ENCODE peak calls at places on chromosomes 5 and 9, in five cellular contexts. U, I, L, C and Y are unnamed samples.

GRCh38 chr9:107208121-107208520 is 75.0 kb upstream of the RAD23B start:
- DNase-seq in U (no peak), I (no peak), L (no peak), C (no peak), Y (no peak)

GRCh38 chr9:114287001-114287762 is 35.7 kb upstream of the ORM1 start:
- DNase-seq in U (peak), I (no peak), L (no peak), C (no peak), Y (no peak)

GRCh38 chr5:73940026-73940425 is 314.0 kb downstream of the ARHGEF28 start:
- DNase-seq in U (no peak), I (no peak), L (no peak), C (no peak), Y (no peak)

GRCh38 chr9:131478421-131478868 is 24.3 kb upstream of the POMT1 start:
- DNase-seq in U (peak), I (peak), L (peak), C (peak), Y (no peak)

GRCh38 chr9:125748511-125749099 is 1.4 kb downstream of the PBX3 start:
- DNase-seq in U (no peak), I (no peak), L (no peak), C (no peak), Y (no peak)

GRCh38 chr5:129460951-129461815 is 1.1 kb downstream of the ADAMTS19 start:
- DNase-seq in U (peak), I (peak), L (no peak), C (no peak), Y (no peak)

GRCh38 chr9:98867434-98868168 is 60.1 kb downstream of the GALNT12 start:
- DNase-seq in U (no peak), I (peak), L (no peak), C (no peak), Y (no peak)

GRCh38 chr5:138230981-138231589 is 18.0 kb upstream of the CDC23 start:
- DNase-seq in U (no peak), I (peak), L (no peak), C (peak), Y (no peak)

GRCh38 chr9:3478549-3478953 is 47.2 kb downstream of the RFX3 start:
- DNase-seq in U (no peak), I (no peak), L (no peak), C (peak), Y (peak)

GRCh38 chr9:115189686-115190085 is 71.7 kb upstream of the TNC start:
- DNase-seq in U (no peak), I (no peak), L (no peak), C (no peak), Y (no peak)

GRCh38 chr5:115963566-115963965 is 1.3 kb downstream of the LVRN start:
- DNase-seq in U (no peak), I (no peak), L (no peak), C (no peak), Y (no peak)

GRCh38 chr5:88778736-88779135 is 104.2 kb downstream of the MEF2C start:
- DNase-seq in U (no peak), I (no peak), L (no peak), C (no peak), Y (no peak)

GRCh38 chr5:139062910-139063663 is 135.1 kb downstream of the SIL1 start:
- DNase-seq in U (no peak), I (no peak), L (no peak), C (no peak), Y (no peak)

GRCh38 chr5:142669479-142669878 is 16.4 kb downstream of the FGF1 start:
- DNase-seq in U (no peak), I (no peak), L (no peak), C (no peak), Y (no peak)

GRCh38 chr5:161846731-161847130 is 1.2 kb upstream of the GABRA1 start:
- DNase-seq in U (peak), I (no peak), L (no peak), C (no peak), Y (no peak)

GRCh38 chr9:107784235-107784958 is 294.8 kb upstream of the KLF4 start:
- DNase-seq in U (no peak), I (peak), L (peak), C (no peak), Y (no peak)

GRCh38 chr5:176780951-176781350 is 29.4 kb upstream of the UNC5A start:
- DNase-seq in U (no peak), I (no peak), L (no peak), C (peak), Y (no peak)

GRCh38 chr9:125541840-125542243 is 165.2 kb downstream of the MAPKAP1 start:
- DNase-seq in U (no peak), I (no peak), L (no peak), C (no peak), Y (no peak)

GRCh38 chr9:108274971-108275370 is 580.8 kb downstream of the ACTL7B start:
- DNase-seq in U (no peak), I (no peak), L (no peak), C (no peak), Y (no peak)

GRCh38 chr9:129886226-129887174 is 51.2 kb downstream of the USP20 start:
- DNase-seq in U (no peak), I (peak), L (no peak), C (no peak), Y (peak)

GRCh38 chr5:167753725-167754490 is 537.5 kb upstream of the WWC1 start:
- DNase-seq in U (no peak), I (no peak), L (no peak), C (no peak), Y (no peak)

GRCh38 chr9:27338527-27338903 is 41.6 kb upstream of the EQTN start:
- DNase-seq in U (no peak), I (no peak), L (no peak), C (no peak), Y (no peak)

GRCh38 chr5:78907255-78907886 is 77.7 kb downstream of the ARSB start:
- DNase-seq in U (no peak), I (peak), L (no peak), C (no peak), Y (peak)

GRCh38 chr9:91945277-91946074 is 4.6 kb downstream of the ROR2 start:
- DNase-seq in U (no peak), I (peak), L (no peak), C (no peak), Y (no peak)

GRCh38 chr5:164497665-164498064 is 992.2 kb downstream of the MAT2B start:
- DNase-seq in U (no peak), I (no peak), L (no peak), C (no peak), Y (no peak)

GRCh38 chr9:98230354-98230753 is 25.1 kb downstream of the TBC1D2 start:
- DNase-seq in U (no peak), I (no peak), L (no peak), C (no peak), Y (no peak)

GRCh38 chr5:65037845-65038815 is 269.4 kb downstream of the CWC27 start:
- DNase-seq in U (peak), I (peak), L (peak), C (peak), Y (no peak)

GRCh38 chr9:128913048-128913900 is 7.5 kb upstream of the PHYHD1 start:
- DNase-seq in U (no peak), I (no peak), L (no peak), C (no peak), Y (no peak)

GRCh38 chr5:34043099-34043876 is at the start of gene C1QTNF3:
- DNase-seq in U (no peak), I (no peak), L (no peak), C (no peak), Y (no peak)

DNA sequence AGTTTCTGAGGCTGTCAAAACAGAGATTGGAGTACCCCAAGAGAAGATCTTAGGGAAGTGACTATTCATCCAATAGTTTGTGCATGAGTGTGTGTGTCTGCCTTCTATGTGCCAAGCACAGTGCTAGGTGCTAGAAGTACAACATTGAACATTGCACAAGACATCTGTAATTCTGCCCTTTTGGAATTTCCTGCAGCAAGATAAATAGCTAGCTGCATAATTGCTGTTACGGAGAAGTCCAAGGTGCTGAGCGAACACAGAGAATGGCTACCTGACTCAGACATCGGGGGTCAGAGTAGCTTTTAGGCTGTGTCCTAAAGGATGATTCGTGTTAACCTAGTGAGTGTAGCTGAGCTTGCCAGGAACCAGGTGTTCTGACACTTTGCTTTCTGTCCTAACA is 44.8 kb downstream of the PAPPA start:
- DNase-seq in U (no peak), I (no peak), L (no peak), C (no peak), Y (no peak)
- H3K9ac ChIP-seq in U (no peak), I (no peak), L (no peak), C (no peak), Y (no peak)

GRCh38 chr5:84393969-84394368 is 9.3 kb upstream of the EDIL3 start:
- DNase-seq in U (no peak), I (no peak), L (peak), C (no peak), Y (no peak)
- TF ChIP-seq SP1 in U (no peak), I (no peak), L (peak), C (no peak), Y (no peak)

GRCh38 chr9:135151905-135152304 is 64.4 kb downstream of the OLFM1 start:
- DNase-seq in U (no peak), I (no peak), L (no peak), C (no peak), Y (no peak)
- H3K9ac ChIP-seq in U (no peak), I (no peak), L (no peak), C (no peak), Y (no peak)

GRCh38 chr9:33180526-33181184 is 13.5 kb upstream of the B4GALT1 start:
- DNase-seq in U (no peak), I (no peak), L (no peak), C (no peak), Y (no peak)
- TF ChIP-seq SP1 in U (no peak), I (no peak), L (no peak), C (no peak), Y (no peak)

DNA sequence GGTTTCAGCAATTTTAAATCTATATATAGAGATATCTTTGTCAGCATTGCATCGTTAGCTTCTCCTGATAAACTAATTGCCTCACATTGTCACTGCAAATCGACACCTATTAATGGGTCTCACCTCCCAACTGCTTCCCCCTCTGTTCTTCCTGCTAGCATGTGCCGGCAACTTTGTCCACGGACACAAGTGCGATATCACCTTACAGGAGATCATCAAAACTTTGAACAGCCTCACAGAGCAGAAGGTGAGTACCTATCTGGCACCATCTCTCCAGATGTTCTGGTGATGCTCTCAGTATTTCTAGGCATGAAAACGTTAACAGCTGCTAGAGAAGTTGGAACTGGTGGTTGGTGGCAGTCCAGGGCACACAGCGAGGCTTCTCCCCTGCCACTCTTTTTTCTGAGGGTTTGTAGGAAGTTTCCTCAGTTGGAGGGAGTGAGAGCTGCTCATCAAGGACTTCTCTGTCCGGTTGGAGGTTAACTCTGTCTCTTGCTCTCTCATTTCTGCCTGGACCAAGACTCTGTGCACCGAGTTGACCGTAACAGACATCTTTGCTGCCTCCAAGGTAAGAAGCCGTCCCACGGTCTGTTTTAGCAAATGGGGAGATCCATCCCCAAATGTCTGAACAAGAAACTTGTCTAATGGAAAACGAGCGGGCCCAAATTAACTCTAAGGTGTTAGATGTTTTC is at the start of gene IL4:
- DNase-seq in U (no peak), I (no peak), L (no peak), C (no peak), Y (no peak)
- H3K9ac ChIP-seq in U (no peak), I (peak), L (no peak), C (no peak), Y (peak)

GRCh38 chr5:93790401-93790800 is 49.0 kb upstream of the POU5F2 start:
- DNase-seq in U (no peak), I (no peak), L (no peak), C (no peak), Y (no peak)
- TF ChIP-seq SP1 in U (no peak), I (no peak), L (no peak), C (no peak), Y (no peak)

DNA sequence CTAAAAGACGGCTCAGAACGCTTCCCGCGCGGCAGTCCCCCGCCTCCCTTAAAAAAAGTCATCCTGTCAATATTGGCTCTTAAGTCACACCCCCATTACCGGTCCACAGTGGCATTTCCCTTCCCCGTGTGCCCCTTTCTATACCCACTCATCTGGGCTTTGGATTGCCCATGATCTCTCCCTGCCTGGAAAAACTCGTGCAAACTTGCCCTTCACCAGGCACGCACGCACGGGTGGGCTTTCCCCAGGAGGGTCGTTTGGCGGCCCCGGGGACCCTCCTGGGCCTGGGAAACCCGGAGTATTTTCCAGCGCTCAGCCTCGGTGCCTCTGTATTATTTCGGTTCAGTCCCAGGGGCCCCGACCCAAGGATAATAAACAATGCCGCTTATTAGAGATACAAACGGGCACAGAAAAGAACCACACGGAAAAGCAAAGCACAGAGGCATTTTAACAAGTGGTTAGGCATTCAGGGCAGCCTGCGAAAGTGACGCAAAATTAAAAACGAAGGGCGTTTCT is 35.9 kb upstream of the NFIB start:
- DNase-seq in U (no peak), I (no peak), L (no peak), C (no peak), Y (no peak)
- H3K9ac ChIP-seq in U (no peak), I (no peak), L (no peak), C (no peak), Y (no peak)

GRCh38 chr5:179762079-179762780 is 29.6 kb downstream of the MAML1 start:
- DNase-seq in U (no peak), I (peak), L (no peak), C (peak), Y (peak)
- TF ChIP-seq SP1 in U (no peak), I (no peak), L (no peak), C (no peak), Y (no peak)

DNA sequence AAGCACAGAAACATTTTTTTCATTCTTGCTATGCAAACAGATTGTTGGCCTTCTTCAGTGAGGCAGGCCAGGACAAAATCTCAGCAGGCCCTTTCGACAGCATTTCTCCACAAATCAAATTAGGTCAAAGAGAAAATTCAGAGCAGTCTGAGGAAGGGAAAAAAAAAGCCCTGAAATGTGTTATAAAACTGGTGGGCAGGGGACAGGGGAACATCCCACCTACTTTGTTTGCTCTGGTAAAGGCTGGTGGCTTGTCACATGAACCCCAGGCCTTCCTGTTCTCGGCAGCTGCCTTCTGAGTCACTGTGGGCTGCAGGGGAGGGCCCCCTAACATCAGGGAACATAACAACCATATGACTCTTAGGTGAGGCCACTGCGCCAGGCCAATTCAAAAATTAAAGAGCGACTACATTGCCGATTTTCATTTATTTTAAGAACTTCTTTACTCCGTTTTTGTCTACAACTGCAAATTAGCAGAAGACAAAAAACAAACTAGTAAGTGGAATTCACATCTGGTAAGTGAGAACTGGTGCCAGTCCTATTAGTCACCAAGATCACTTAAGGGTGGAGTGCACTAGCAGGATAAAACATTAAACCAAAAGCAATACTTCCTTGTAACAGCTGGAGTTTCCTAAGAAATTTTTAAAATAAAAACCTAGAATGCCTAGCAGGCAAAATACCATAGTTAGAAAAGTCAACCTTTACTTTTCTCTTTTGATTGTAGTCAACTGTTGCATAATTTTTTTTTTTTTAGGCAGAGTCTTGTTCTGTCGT is 46.2 kb upstream of the DENND4C start:
- DNase-seq in U (no peak), I (peak), L (peak), C (peak), Y (peak)
- H3K9ac ChIP-seq in U (no peak), I (no peak), L (peak), C (peak), Y (no peak)